ENCODE peak calls at places on chromosomes 5 and 9, in nine cellular contexts. B is uterus; P is CD8-positive, alpha-beta T cell; L is psoas muscle; R is Caco-2; E is PC-3; N is GM10248; Z is endothelial cell of umbilical vein; W is cardiac muscle cell. F is an unnamed sample.

GRCh38 chr5:37275521-37275920 is 26.3 kb upstream of the CPLANE1 start:
- DNase-seq in B (no peak), P (no peak), L (no peak), R (no peak), E (no peak), N (no peak), Z (no peak), W (no peak), F (no peak)

GRCh38 chr9:122338536-122338935 is 32.3 kb upstream of the PTGS1 start:
- DNase-seq in B (no peak), P (no peak), L (no peak), R (no peak), E (no peak), N (no peak), Z (no peak), W (no peak), F (no peak)

GRCh38 chr5:138258704-138259285 is 15.6 kb downstream of the GFRA3 start:
- DNase-seq in B (no peak), P (no peak), L (no peak), R (no peak), E (no peak), N (no peak), Z (peak; percentile 36), W (no peak), F (no peak)

GRCh38 chr9:89427621-89428221 is 70.2 kb downstream of the SEMA4D start:
- DNase-seq in B (no peak), P (peak; percentile 77), L (peak; percentile 32), R (no peak), E (peak; percentile 42), N (peak; percentile 65), Z (no peak), W (no peak), F (no peak)

GRCh38 chr9:111891910-111892499 is 4.6 kb upstream of the UGCG start:
- DNase-seq in B (no peak), P (no peak), L (no peak), R (peak; percentile 40), E (peak; percentile 42), N (peak; percentile 36), Z (no peak), W (no peak), F (no peak)

GRCh38 chr5:108382784-108383358 is 973 bp upstream of the FBXL17 start:
- DNase-seq in B (no peak), P (no peak), L (no peak), R (no peak), E (no peak), N (peak; percentile 11), Z (no peak), W (peak; percentile 21), F (no peak)

GRCh38 chr9:97364769-97365490 is 47.0 kb upstream of the TDRD7 start:
- DNase-seq in B (no peak), P (no peak), L (no peak), R (no peak), E (no peak), N (no peak), Z (no peak), W (no peak), F (no peak)

GRCh38 chr9:135294826-135295225 is 184.8 kb upstream of the PPP1R26 start:
- DNase-seq in B (no peak), P (no peak), L (no peak), R (no peak), E (peak; percentile 31), N (no peak), Z (no peak), W (no peak), F (no peak)

GRCh38 chr9:116156621-116157314 is 3.2 kb downstream of the PAPPA start:
- DNase-seq in B (peak; percentile 80), P (no peak), L (peak; percentile 86), R (no peak), E (peak; percentile 71), N (no peak), Z (peak; percentile 63), W (peak; percentile 94), F (peak; percentile 96)

GRCh38 chr5:77266291-77266690 is 55.8 kb downstream of the PDE8B start:
- DNase-seq in B (no peak), P (no peak), L (no peak), R (no peak), E (peak; percentile 18), N (no peak), Z (no peak), W (no peak), F (no peak)

GRCh38 chr5:135492319-135492626 is 40.1 kb upstream of the TIFAB start:
- DNase-seq in B (no peak), P (no peak), L (no peak), R (no peak), E (peak; percentile 73), N (no peak), Z (no peak), W (no peak), F (no peak)

GRCh38 chr9:12822111-12822510 is 47.3 kb downstream of the LURAP1L start:
- DNase-seq in B (no peak), P (no peak), L (no peak), R (no peak), E (no peak), N (no peak), Z (no peak), W (no peak), F (no peak)

GRCh38 chr9:100498592-100498991 is 25.6 kb downstream of the TMEFF1 start:
- DNase-seq in B (no peak), P (no peak), L (no peak), R (no peak), E (peak; percentile 31), N (no peak), Z (no peak), W (peak; percentile 44), F (peak; percentile 53)

GRCh38 chr5:8473827-8474568 is 605.0 kb downstream of the MTRR start:
- DNase-seq in B (no peak), P (no peak), L (no peak), R (no peak), E (no peak), N (no peak), Z (no peak), W (no peak), F (no peak)
- TF ChIP-seq CTCF in B (no peak), P (no peak), L (no peak), R (peak; percentile 0), E (peak; percentile 51), N (no peak), Z (no peak), W (peak; percentile 12), F (peak; percentile 22)

GRCh38 chr9:32783168-32783891 is at the start of gene TMEM215:
- DNase-seq in B (no peak), P (no peak), L (peak; percentile 58), R (no peak), E (no peak), N (no peak), Z (no peak), W (peak; percentile 3), F (peak; percentile 3)
- TF ChIP-seq CTCF in B (no peak), P (no peak), L (no peak), R (no peak), E (no peak), N (no peak), Z (no peak), W (no peak), F (no peak)

DNA sequence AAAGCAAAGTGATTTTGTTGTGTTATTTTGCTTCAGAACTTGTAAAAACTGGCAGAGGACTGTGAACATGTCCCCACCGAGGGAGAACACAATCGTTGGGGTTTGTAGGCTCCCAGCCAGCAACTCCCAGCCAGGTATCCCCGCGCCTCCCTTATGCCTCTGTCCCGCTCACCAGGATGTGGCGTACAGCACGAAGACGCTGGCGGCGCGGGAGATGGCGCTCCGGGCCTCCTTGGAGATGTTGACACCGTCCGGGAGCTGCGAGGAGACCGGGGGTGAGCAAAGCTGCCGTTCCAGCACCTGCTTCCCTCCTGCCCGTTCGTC is 630 bp downstream of the POLE3 start:
- DNase-seq in B (no peak), P (no peak), L (no peak), R (no peak), E (no peak), N (no peak), Z (no peak), W (no peak), F (no peak)
- TF ChIP-seq CTCF in B (no peak), P (no peak), L (no peak), R (no peak), E (no peak), N (no peak), Z (no peak), W (no peak), F (no peak)

GRCh38 chr5:121156565-121156964 is 692.5 kb downstream of the PRR16 start:
- DNase-seq in B (no peak), P (no peak), L (no peak), R (no peak), E (no peak), N (no peak), Z (no peak), W (no peak), F (no peak)

GRCh38 chr5:121160591-121160990 is 691.1 kb upstream of the FTMT start:
- DNase-seq in B (no peak), P (no peak), L (no peak), R (no peak), E (no peak), N (no peak), Z (no peak), W (no peak), F (no peak)

GRCh38 chr5:121158433-121158832 is 693.2 kb upstream of the FTMT start:
- DNase-seq in B (no peak), P (no peak), L (no peak), R (no peak), E (no peak), N (no peak), Z (no peak), W (no peak), F (no peak)
- TF ChIP-seq CTCF in B (no peak), P (no peak), L (no peak), R (no peak), E (no peak), N (no peak), Z (no peak), W (no peak), F (no peak)